ENCODE peak calls at places on chromosomes 1 and 21, in four cellular contexts. F is RPMI7951; U is endothelial cell; S is activated CD4-positive, alpha-beta T cell treated with anti-CD3 and anti-CD28 coated beads, Interleukin-2, amount 50 U/mL, for 4 hours. H is an unnamed sample.

GRCh38 chr21:17512245-17513213 is at the start of gene CXADR:
- DNase-seq in F (peak; percentile 64), U (peak; percentile 72), S (peak; percentile 78), H (peak; percentile 54)

GRCh38 chr1:98661544-98662353 is at the start of gene SNX7:
- DNase-seq in F (peak; percentile 88), U (peak; percentile 90), S (no peak), H (no peak)

GRCh38 chr1:43367904-43368645 is at the start of gene ELOVL1:
- DNase-seq in F (peak; percentile 92), U (peak; percentile 94), S (peak; percentile 73), H (peak; percentile 80)

GRCh38 chr1:63618001-63618400 is 24.8 kb downstream of the PGM1 start:
- DNase-seq in F (no peak), U (no peak), S (no peak), H (no peak)

GRCh38 chr1:173344034-173344743 is 132.9 kb upstream of the PRDX6 start:
- DNase-seq in F (no peak), U (no peak), S (no peak), H (no peak)

GRCh38 chr1:226661271-226661670 is 77.8 kb downstream of the ITPKB start:
- DNase-seq in F (no peak), U (no peak), S (no peak), H (no peak)

GRCh38 chr1:2381741-2382620 is 9.4 kb downstream of the MORN1 start:
- DNase-seq in F (peak; percentile 72), U (peak; percentile 89), S (peak; percentile 70), H (no peak)

GRCh38 chr1:44723496-44724407 is 7.2 kb downstream of the RNU5D-1 start:
- DNase-seq in F (no peak), U (no peak), S (peak; percentile 47), H (no peak)

GRCh38 chr1:33713058-33713877 is 150.6 kb upstream of the HMGB4 start:
- DNase-seq in F (peak; percentile 10), U (no peak), S (no peak), H (no peak)

GRCh38 chr1:226653311-226653921 is 85.7 kb downstream of the ITPKB start:
- DNase-seq in F (no peak), U (no peak), S (peak; percentile 39), H (no peak)

GRCh38 chr1:201761178-201761577 is 67.8 kb upstream of the IPO9 start:
- DNase-seq in F (no peak), U (no peak), S (no peak), H (no peak)

GRCh38 chr1:22314676-22315075 is 137.0 kb upstream of the ZBTB40 start:
- DNase-seq in F (no peak), U (no peak), S (no peak), H (no peak)

GRCh38 chr1:46171351-46171750 is 3.5 kb upstream of the TSPAN1 start:
- DNase-seq in F (peak; percentile 47), U (no peak), S (no peak), H (no peak)

GRCh38 chr1:34055828-34056227 is 109.2 kb downstream of the CSMD2 start:
- DNase-seq in F (no peak), U (no peak), S (no peak), H (no peak)

GRCh38 chr1:119917304-119918055 is 21.2 kb upstream of the ADAM30 start:
- DNase-seq in F (no peak), U (no peak), S (no peak), H (no peak)

GRCh38 chr1:152739841-152740240 is 18.0 kb upstream of the KPRP start:
- DNase-seq in F (no peak), U (no peak), S (no peak), H (no peak)

GRCh38 chr1:232164078-232164963 is 465.6 kb downstream of the SIPA1L2 start:
- DNase-seq in F (no peak), U (no peak), S (no peak), H (no peak)

GRCh38 chr1:101137144-101138126 is 99.4 kb upstream of the S1PR1 start:
- DNase-seq in F (no peak), U (no peak), S (no peak), H (no peak)

GRCh38 chr1:7300893-7301292 is 470.2 kb upstream of the VAMP3 start:
- DNase-seq in F (peak; percentile 91), U (no peak), S (no peak), H (no peak)

GRCh38 chr1:114236517-114236916 is 82.8 kb upstream of the SYT6 start:
- DNase-seq in F (no peak), U (no peak), S (no peak), H (no peak)

GRCh38 chr1:216630532-216630931 is 92.7 kb downstream of the ESRRG start:
- DNase-seq in F (no peak), U (no peak), S (no peak), H (no peak)

GRCh38 chr21:21159253-21159899 is 161.2 kb downstream of the NCAM2 start:
- DNase-seq in F (no peak), U (no peak), S (no peak), H (no peak)